ENCODE peak calls at places on chromosomes 6 and 20, in four cellular contexts. G is H1, R is GM23248, L is astrocyte. M is an unnamed sample.

GRCh38 chr6:87932361-87932760 is 115.3 kb upstream of the SPACA1 start:
- DNase-seq in L (no peak), G (no peak), R (no peak), M (no peak)

GRCh38 chr6:38714239-38715015 is 684 bp upstream of the DNAH8 start:
- DNase-seq in R (no peak), G (no peak), L (no peak), M (no peak)

GRCh38 chr20:2207770-2208097 is 88.1 kb upstream of the TGM3 start:
- DNase-seq in G (no peak), L (no peak), R (no peak), M (no peak)

GRCh38 chr6:55212147-55212546 is 37.8 kb downstream of the HCRTR2 start:
- DNase-seq in L (peak), R (no peak), G (no peak), M (no peak)

GRCh38 chr20:63519765-63520593 is 586 bp upstream of the PPDPF start:
- DNase-seq in R (peak), L (peak), G (peak), M (no peak)

GRCh38 chr20:24411003-24411402 is 58.4 kb upstream of the SYNDIG1 start:
- DNase-seq in G (no peak), L (no peak), R (no peak), M (no peak)

GRCh38 chr6:136031982-136032381 is 180.5 kb downstream of the PDE7B start:
- DNase-seq in R (peak), G (no peak), L (no peak), M (no peak)

GRCh38 chr6:107712523-107713213 is 111.4 kb downstream of the SCML4 start:
- DNase-seq in L (peak), G (no peak), R (peak), M (no peak)

GRCh38 chr6:163943647-163944395 is 529.3 kb downstream of the QKI start:
- DNase-seq in R (no peak), G (peak), L (peak), M (no peak)

GRCh38 chr6:5518936-5519491 is 257.7 kb downstream of the FARS2 start:
- DNase-seq in G (no peak), R (no peak), L (no peak), M (no peak)

GRCh38 chr6:29967379-29968010 is 25.2 kb downstream of the HLA-A start:
- DNase-seq in L (peak), G (no peak), R (peak), M (no peak)

GRCh38 chr20:29497261-29497671 is 1760.2 kb upstream of the DEFB115 start:
- DNase-seq in G (no peak), L (no peak), R (peak), M (no peak)

GRCh38 chr6:13027200-13027599 is 301.1 kb downstream of the TBC1D7 start:
- DNase-seq in L (no peak), G (no peak), R (no peak), M (no peak)

GRCh38 chr6:110408891-110409290 is 6.5 kb downstream of the DDO start:
- DNase-seq in L (no peak), R (no peak), G (no peak), M (no peak)

GRCh38 chr20:43670423-43670822 is 3.5 kb downstream of the MYBL2 start:
- DNase-seq in L (no peak), R (no peak), G (no peak), M (no peak)

GRCh38 chr6:102204336-102204735 is 810.8 kb downstream of the GRIK2 start:
- DNase-seq in L (no peak), R (no peak), G (no peak), M (no peak)

GRCh38 chr6:84026721-84027164 is 6.8 kb upstream of the MRAP2 start:
- DNase-seq in R (peak), G (no peak), L (no peak), M (no peak)

GRCh38 chr6:169858293-169858934 is 107.0 kb downstream of the ERMARD start:
- DNase-seq in R (no peak), G (peak), L (no peak), M (no peak)

GRCh38 chr6:33925869-33926268 is 122.1 kb upstream of the MLN start:
- DNase-seq in R (no peak), G (no peak), L (no peak), M (no peak)

GRCh38 chr20:50153500-50154377 is at the start of gene PEDS1:
- DNase-seq in R (peak), L (peak), G (peak), M (no peak)

GRCh38 chr20:57654998-57655811 is 35.0 kb upstream of the ZBP1 start:
- DNase-seq in L (no peak), G (peak), R (no peak), M (no peak)

GRCh38 chr6:159693894-159694545 is 979 bp upstream of the SOD2 start:
- DNase-seq in G (no peak), R (peak), L (peak), M (no peak)

GRCh38 chr20:38728237-38728761 is 4.0 kb downstream of the SLC32A1 start:
- DNase-seq in G (peak), L (no peak), R (no peak), M (no peak)

GRCh38 chr20:44032583-44033138 is 118.0 kb downstream of the TOX2 start:
- DNase-seq in L (no peak), R (no peak), G (no peak), M (no peak)

GRCh38 chr6:166333172-166333995 is 9.0 kb downstream of the SFT2D1 start:
- DNase-seq in G (no peak), L (no peak), R (no peak), M (no peak)

GRCh38 chr6:19608546-19608945 is 228.6 kb upstream of the ID4 start:
- DNase-seq in R (no peak), L (no peak), G (no peak), M (no peak)

GRCh38 chr6:170089937-170090335 is 200.9 kb downstream of the DLL1 start:
- DNase-seq in L (no peak), G (no peak), R (no peak), M (no peak)

GRCh38 chr6:42025066-42025789 is 25.1 kb upstream of the TAF8 start:
- DNase-seq in L (no peak), R (no peak), G (no peak), M (no peak)

GRCh38 chr6:28224131-28225055 is 682 bp upstream of the ZSCAN9 start:
- DNase-seq in R (no peak), G (no peak), L (no peak), M (no peak)
- H3K9ac ChIP-seq in R (peak), G (no peak), L (peak), M (peak)

GRCh38 chr6:27754408-27754782 is 157.8 kb downstream of the OR2B2 start:
- DNase-seq in G (no peak), R (no peak), L (no peak), M (no peak)
- H3K9ac ChIP-seq in G (no peak), R (peak), L (peak), M (peak)

DNA sequence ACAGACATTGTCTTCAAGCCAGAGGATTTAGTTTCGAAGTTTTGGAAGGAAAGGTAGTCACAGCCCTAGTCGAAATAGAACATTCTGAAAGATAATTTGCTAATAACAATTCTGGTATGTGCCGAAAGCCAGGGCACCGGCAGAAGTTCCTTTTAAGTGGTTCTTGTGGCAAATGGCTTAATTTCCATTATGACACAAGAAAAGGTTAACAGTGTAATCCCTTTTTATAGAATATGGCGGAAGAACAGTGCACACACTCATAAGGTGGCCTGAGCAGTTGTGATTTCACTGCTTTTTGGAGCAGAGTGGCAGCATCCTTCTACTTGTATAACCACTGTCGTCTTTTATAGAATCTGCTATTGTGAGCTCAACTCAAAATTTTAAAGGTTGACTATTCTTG is 152.4 kb downstream of the SASH1 start:
- DNase-seq in L (peak), R (peak), G (no peak), M (no peak)
- H3K9ac ChIP-seq in L (no peak), R (peak), G (no peak), M (no peak)

GRCh38 chr6:148795563-148795962 is 48.7 kb downstream of the UST start:
- DNase-seq in L (no peak), G (no peak), R (no peak), M (no peak)
- H3K9ac ChIP-seq in L (no peak), G (no peak), R (no peak), M (no peak)

DNA sequence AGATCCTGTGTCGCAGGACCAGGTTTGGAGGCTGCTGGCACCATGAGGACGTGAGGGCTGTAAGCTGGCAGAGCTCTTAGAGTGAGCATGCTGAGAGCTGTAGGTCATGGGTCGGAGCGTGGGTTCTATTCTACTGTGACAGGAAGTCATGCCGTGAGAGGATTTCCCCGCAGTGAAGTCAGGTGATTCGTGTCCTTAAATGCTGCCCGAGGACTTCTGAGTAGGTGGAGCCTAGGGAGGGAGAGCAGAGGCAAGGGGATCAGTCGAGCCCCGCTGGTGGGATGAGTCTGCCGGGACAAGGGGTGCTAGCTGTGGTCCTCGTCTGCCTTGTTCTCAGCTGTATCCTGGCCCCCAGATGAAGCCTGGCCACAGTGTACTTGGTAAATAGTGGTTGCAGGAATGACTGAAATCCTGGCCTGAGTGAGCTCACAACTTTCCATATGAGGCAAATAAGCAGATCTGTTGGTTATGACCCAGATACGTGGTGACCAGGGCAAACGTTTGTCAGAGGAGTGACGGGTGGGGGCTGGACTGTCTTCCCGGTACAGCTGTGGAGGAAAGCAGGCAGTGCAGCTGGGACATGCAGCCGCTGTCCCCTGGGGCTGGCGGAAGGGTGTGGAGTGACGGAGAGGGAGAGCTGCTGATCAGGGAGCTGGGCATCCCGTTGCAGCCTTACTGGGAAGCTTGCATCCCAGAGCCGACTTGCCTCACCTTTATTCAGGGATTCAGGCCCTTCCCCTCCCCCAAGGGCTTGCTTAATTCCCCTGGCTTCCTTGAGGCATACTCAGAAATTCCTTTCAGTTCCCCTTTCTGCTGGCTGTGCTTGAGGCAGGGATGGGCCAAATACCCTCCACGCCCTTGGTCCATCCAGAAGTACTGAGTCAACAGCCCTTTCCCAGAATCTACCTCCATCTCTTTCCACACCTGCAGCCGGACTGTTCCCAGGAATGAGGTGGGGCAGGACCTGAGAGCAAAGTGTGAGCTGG is 250.9 kb upstream of the RREB1 start:
- DNase-seq in R (peak), L (no peak), G (peak), M (no peak)
- H3K9ac ChIP-seq in R (no peak), L (no peak), G (no peak), M (no peak)

DNA sequence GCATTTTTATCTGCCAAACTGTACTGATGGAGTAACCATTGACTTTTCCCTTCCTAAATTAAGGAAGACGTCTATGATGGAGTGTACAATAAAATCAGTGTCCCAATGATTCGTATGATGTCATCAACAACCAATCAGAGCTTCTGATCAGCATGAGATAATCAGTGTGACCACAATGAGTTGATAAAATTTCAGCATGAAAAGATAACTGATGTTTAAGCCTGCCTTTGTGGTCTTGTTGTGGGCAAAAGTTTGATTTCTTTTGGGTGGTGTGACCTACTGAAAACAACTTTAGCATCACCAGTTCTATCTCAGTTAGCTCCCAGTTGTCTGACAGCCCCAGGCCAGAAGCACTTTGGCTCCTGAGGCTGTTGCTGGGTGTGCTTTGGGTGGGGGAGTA is 3.3 kb downstream of the PCIF1 start:
- DNase-seq in G (no peak), R (no peak), L (peak), M (no peak)
- H3K9ac ChIP-seq in G (no peak), R (no peak), L (peak), M (no peak)

DNA sequence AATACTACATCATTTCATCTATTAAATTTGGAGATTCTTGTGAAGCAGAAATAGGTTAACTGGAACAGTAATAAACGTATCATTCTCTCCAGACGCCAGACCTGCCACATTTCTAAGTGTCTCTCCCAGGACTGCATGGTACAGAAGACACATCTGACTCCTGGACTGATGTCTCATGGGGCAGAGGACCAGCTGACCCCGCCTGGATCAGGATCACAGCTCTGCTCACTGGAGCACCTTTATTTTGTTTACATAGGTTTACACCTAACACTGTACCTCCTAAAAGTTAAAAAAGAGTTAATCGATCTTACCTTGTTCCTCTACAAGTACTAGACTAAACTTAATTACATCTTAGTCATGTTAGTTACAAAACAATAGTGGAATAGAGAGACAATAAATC is 11.2 kb downstream of the OVOL2 start:
- DNase-seq in L (no peak), R (no peak), G (no peak), M (no peak)
- H3K9ac ChIP-seq in L (no peak), R (no peak), G (no peak), M (no peak)